ENCODE peak calls at places on chromosomes 16 and 17, in seven cellular contexts. One of them, this sample, is unnamed.

GRCh38 chr16:66610111-66610820 is 5.8 kb downstream of the CMTM3 start:
- DNase-seq in GM23248: no peak
- DNase-seq in mammary epithelial cell: no peak
- DNase-seq in HCT116: no peak
- DNase-seq in mesendoderm: no peak
- DNase-seq in ovary: no peak
- DNase-seq in right lobe of liver: no peak
- DNase-seq in this sample: no peak

GRCh38 chr17:32912218-32912897 is 15.6 kb upstream of the TMEM98 start:
- DNase-seq in right lobe of liver: peak; percentile 69
- DNase-seq in ovary: peak; percentile 68
- DNase-seq in HCT116: no peak
- DNase-seq in mesendoderm: peak; percentile 72
- DNase-seq in mammary epithelial cell: no peak
- DNase-seq in GM23248: peak; percentile 93
- DNase-seq in this sample: peak; percentile 83

GRCh38 chr16:84641643-84642358 is 6.5 kb upstream of the KLHL36 start:
- DNase-seq in right lobe of liver: no peak
- DNase-seq in GM23248: no peak
- DNase-seq in mammary epithelial cell: no peak
- DNase-seq in HCT116: no peak
- DNase-seq in ovary: no peak
- DNase-seq in mesendoderm: no peak
- DNase-seq in this sample: no peak

GRCh38 chr16:55146939-55147338 is 177.1 kb upstream of the IRX6 start:
- DNase-seq in mesendoderm: no peak
- DNase-seq in mammary epithelial cell: no peak
- DNase-seq in HCT116: no peak
- DNase-seq in GM23248: no peak
- DNase-seq in right lobe of liver: no peak
- DNase-seq in ovary: no peak
- DNase-seq in this sample: no peak

GRCh38 chr16:10756574-10756973 is 12.9 kb downstream of the NUBP1 start:
- DNase-seq in right lobe of liver: no peak
- DNase-seq in ovary: no peak
- DNase-seq in mesendoderm: no peak
- DNase-seq in mammary epithelial cell: no peak
- DNase-seq in GM23248: no peak
- DNase-seq in HCT116: no peak
- DNase-seq in this sample: no peak

GRCh38 chr16:83574388-83574787 is 233.4 kb upstream of the HSBP1 start:
- DNase-seq in mammary epithelial cell: peak; percentile 95
- DNase-seq in HCT116: peak; percentile 13
- DNase-seq in GM23248: peak; percentile 97
- DNase-seq in mesendoderm: peak; percentile 87
- DNase-seq in ovary: no peak
- DNase-seq in right lobe of liver: no peak
- DNase-seq in this sample: no peak

GRCh38 chr17:48954300-48954755 is 9.7 kb upstream of the SNF8 start:
- DNase-seq in mammary epithelial cell: no peak
- DNase-seq in GM23248: peak; percentile 69
- DNase-seq in ovary: no peak
- DNase-seq in mesendoderm: peak; percentile 78
- DNase-seq in HCT116: peak; percentile 69
- DNase-seq in right lobe of liver: no peak
- DNase-seq in this sample: no peak

GRCh38 chr17:31152271-31152670 is 57.5 kb downstream of the NF1 start:
- DNase-seq in mesendoderm: no peak
- DNase-seq in HCT116: no peak
- DNase-seq in mammary epithelial cell: no peak
- DNase-seq in GM23248: no peak
- DNase-seq in ovary: no peak
- DNase-seq in right lobe of liver: no peak
- DNase-seq in this sample: no peak

GRCh38 chr17:74963656-74964055 is 8.9 kb downstream of the HID1 start:
- DNase-seq in HCT116: no peak
- DNase-seq in mesendoderm: peak; percentile 23
- DNase-seq in GM23248: no peak
- DNase-seq in right lobe of liver: no peak
- DNase-seq in ovary: no peak
- DNase-seq in mammary epithelial cell: no peak
- DNase-seq in this sample: no peak

GRCh38 chr17:74964988-74965622 is 7.5 kb downstream of the HID1 start:
- DNase-seq in GM23248: no peak
- DNase-seq in right lobe of liver: no peak
- DNase-seq in mammary epithelial cell: peak; percentile 25
- DNase-seq in ovary: no peak
- DNase-seq in mesendoderm: no peak
- DNase-seq in HCT116: no peak
- DNase-seq in this sample: no peak

GRCh38 chr17:74962622-74963394 is 9.8 kb downstream of the HID1 start:
- DNase-seq in mesendoderm: no peak
- DNase-seq in GM23248: no peak
- DNase-seq in mammary epithelial cell: no peak
- DNase-seq in ovary: no peak
- DNase-seq in HCT116: no peak
- DNase-seq in right lobe of liver: no peak
- DNase-seq in this sample: no peak

GRCh38 chr17:74961657-74962360 is 10.8 kb downstream of the HID1 start:
- DNase-seq in right lobe of liver: peak; percentile 86
- DNase-seq in mammary epithelial cell: peak; percentile 71
- DNase-seq in mesendoderm: peak; percentile 90
- DNase-seq in GM23248: peak; percentile 92
- DNase-seq in ovary: peak; percentile 90
- DNase-seq in HCT116: peak; percentile 80
- DNase-seq in this sample: peak; percentile 81

GRCh38 chr17:74964246-74964761 is 8.3 kb downstream of the HID1 start:
- DNase-seq in right lobe of liver: no peak
- DNase-seq in mesendoderm: no peak
- DNase-seq in ovary: no peak
- DNase-seq in GM23248: no peak
- DNase-seq in mammary epithelial cell: no peak
- DNase-seq in HCT116: no peak
- DNase-seq in this sample: no peak
- H3K27ac ChIP-seq in right lobe of liver: no peak overlapping the region
- H3K27ac ChIP-seq in mesendoderm: no peak overlapping the region
- H3K27ac ChIP-seq in ovary: no peak overlapping the region
- H3K27ac ChIP-seq in GM23248: no peak overlapping the region
- H3K27ac ChIP-seq in mammary epithelial cell: no peak overlapping the region
- H3K27ac ChIP-seq in HCT116: no peak overlapping the region
- H3K27ac ChIP-seq in this sample: no peak overlapping the region

DNA sequence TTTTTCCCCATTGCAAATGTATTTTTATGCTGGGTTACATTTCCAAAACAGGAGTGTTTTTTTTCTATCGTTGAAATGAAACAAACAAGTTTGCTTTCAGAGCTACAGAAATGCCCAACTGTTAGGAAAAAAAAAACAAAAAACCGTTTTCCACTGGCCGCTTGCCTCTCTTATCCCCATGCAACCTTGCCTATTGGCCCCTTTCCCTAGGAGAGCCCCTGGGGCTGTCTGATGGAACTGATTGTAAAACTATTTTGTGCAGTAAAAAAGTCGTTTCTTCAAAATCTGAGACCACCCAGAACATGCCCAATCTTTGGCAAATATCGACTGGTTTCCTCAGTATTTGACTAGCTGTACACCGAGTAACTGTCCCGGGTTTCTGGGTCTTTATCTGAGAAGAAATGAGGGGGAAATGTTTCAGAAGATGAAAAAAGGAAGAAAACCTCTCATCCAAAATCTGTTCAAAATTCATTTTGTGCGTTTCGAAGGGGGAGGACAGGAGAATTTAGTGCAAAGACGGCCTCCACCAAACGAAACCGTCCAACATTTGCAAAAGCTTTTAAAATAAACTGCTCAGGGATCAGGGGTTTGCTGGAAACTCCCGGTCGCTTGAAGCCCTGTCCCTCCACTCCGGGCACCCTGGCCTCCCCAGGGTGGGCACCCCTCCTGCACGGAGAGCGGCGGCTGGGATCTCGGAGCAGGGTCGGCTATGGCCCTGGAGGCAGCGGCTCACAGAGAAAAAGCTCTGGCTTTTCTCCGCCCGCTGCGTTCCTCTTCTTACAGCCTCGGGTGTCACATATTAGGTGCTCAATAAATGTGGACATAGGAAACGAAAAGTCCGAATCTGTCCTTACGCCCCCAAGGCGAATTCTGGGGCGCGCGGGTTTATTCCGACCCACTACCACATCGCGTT is 1.0 kb upstream of the GNAO1 start:
- DNase-seq in GM23248: peak; percentile 13
- DNase-seq in HCT116: no peak
- DNase-seq in mesendoderm: peak; percentile 26
- DNase-seq in ovary: no peak
- DNase-seq in mammary epithelial cell: no peak
- DNase-seq in right lobe of liver: peak; percentile 55
- DNase-seq in this sample: no peak
- H3K4me3 ChIP-seq in GM23248: peak overlapping the region; percentile 64
- H3K4me3 ChIP-seq in HCT116: no peak overlapping the region
- H3K4me3 ChIP-seq in mesendoderm: peak overlapping the region; percentile 24
- H3K4me3 ChIP-seq in ovary: peak overlapping the region; percentile 73
- H3K4me3 ChIP-seq in mammary epithelial cell: peak overlapping the region; percentile 3
- H3K4me3 ChIP-seq in right lobe of liver: peak overlapping the region; percentile 58
- H3K4me3 ChIP-seq in this sample: peak overlapping the region; percentile 4

GRCh38 chr17:16492613-16493290 is 759 bp upstream of the LRRC75A start:
- DNase-seq in mesendoderm: no peak
- DNase-seq in GM23248: no peak
- DNase-seq in mammary epithelial cell: no peak
- DNase-seq in HCT116: no peak
- DNase-seq in right lobe of liver: no peak
- DNase-seq in ovary: no peak
- DNase-seq in this sample: no peak
- H3K27ac ChIP-seq in mesendoderm: no peak overlapping the region
- H3K27ac ChIP-seq in GM23248: no peak overlapping the region
- H3K27ac ChIP-seq in mammary epithelial cell: no peak overlapping the region
- H3K27ac ChIP-seq in HCT116: no peak overlapping the region
- H3K27ac ChIP-seq in right lobe of liver: no peak overlapping the region
- H3K27ac ChIP-seq in ovary: peak overlapping the region; percentile 56
- H3K27ac ChIP-seq in this sample: no peak overlapping the region

DNA sequence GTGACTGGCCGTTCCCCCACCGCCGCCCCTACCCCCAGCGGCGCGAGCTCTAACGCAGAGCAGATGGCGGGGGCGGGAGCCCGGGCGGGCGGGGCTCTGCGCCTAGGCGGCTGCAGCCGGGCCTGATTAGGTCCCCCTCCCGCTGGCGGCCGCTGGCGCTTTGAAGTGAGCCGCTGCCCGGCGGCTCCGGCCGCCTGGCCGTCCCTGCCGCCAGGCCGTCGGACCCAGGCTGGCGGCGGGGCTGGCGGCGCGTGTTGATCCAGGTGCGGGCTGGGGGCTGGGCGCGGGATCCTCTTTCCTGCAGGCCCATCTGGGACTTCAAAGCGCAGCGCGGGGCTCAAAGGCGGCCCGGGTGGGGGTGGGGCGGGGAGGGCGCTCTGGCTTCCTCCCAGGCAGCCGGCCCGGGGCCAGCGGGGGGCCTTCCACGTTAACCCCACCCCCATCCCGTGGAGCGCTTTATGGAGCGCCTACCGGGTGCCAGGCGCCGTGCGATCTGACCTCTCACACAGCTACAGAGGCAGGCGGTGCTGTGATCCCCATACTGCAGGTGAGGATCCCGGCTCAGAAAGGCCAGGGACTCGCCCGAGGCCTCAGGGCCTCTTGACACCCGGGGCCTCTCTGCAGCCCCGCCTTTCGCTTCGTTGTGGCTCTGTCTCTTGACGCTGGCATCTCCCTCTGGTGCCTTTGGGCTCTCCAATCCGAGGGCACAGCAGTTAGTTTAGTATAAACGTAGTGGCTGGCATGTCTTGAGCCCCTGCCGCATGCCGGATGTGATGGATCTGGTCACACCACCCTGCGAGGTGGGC is 80.0 kb upstream of the NKD1 start:
- DNase-seq in right lobe of liver: peak; percentile 44
- DNase-seq in ovary: peak; percentile 40
- DNase-seq in mammary epithelial cell: no peak
- DNase-seq in GM23248: peak; percentile 24
- DNase-seq in HCT116: no peak
- DNase-seq in mesendoderm: peak; percentile 79
- DNase-seq in this sample: no peak
- H3K4me3 ChIP-seq in right lobe of liver: peak overlapping the region; percentile 4
- H3K4me3 ChIP-seq in ovary: peak overlapping the region; percentile 0
- H3K4me3 ChIP-seq in mammary epithelial cell: no peak overlapping the region
- H3K4me3 ChIP-seq in GM23248: peak overlapping the region; percentile 42
- H3K4me3 ChIP-seq in HCT116: peak overlapping the region; percentile 48
- H3K4me3 ChIP-seq in mesendoderm: no peak overlapping the region
- H3K4me3 ChIP-seq in this sample: no peak overlapping the region

GRCh38 chr17:74206332-74206818 is 2.9 kb downstream of the RPL38 start:
- DNase-seq in ovary: no peak
- DNase-seq in mammary epithelial cell: no peak
- DNase-seq in GM23248: no peak
- DNase-seq in HCT116: no peak
- DNase-seq in mesendoderm: peak; percentile 31
- DNase-seq in right lobe of liver: no peak
- DNase-seq in this sample: no peak
- H3K27ac ChIP-seq in ovary: no peak overlapping the region
- H3K27ac ChIP-seq in mammary epithelial cell: no peak overlapping the region
- H3K27ac ChIP-seq in GM23248: no peak overlapping the region
- H3K27ac ChIP-seq in HCT116: peak overlapping the region; percentile 3
- H3K27ac ChIP-seq in mesendoderm: no peak overlapping the region
- H3K27ac ChIP-seq in right lobe of liver: no peak overlapping the region
- H3K27ac ChIP-seq in this sample: no peak overlapping the region

GRCh38 chr16:1874854-1875253 is 2.9 kb upstream of the MEIOB start:
- DNase-seq in ovary: no peak
- DNase-seq in mammary epithelial cell: no peak
- DNase-seq in GM23248: no peak
- DNase-seq in mesendoderm: no peak
- DNase-seq in right lobe of liver: peak; percentile 77
- DNase-seq in HCT116: no peak
- DNase-seq in this sample: no peak
- H3K4me3 ChIP-seq in ovary: no peak overlapping the region
- H3K4me3 ChIP-seq in mammary epithelial cell: no peak overlapping the region
- H3K4me3 ChIP-seq in GM23248: no peak overlapping the region
- H3K4me3 ChIP-seq in mesendoderm: no peak overlapping the region
- H3K4me3 ChIP-seq in right lobe of liver: no peak overlapping the region
- H3K4me3 ChIP-seq in HCT116: no peak overlapping the region
- H3K4me3 ChIP-seq in this sample: no peak overlapping the region

GRCh38 chr16:17231972-17232371 is 238.8 kb downstream of the XYLT1 start:
- DNase-seq in ovary: no peak
- DNase-seq in GM23248: no peak
- DNase-seq in mammary epithelial cell: no peak
- DNase-seq in right lobe of liver: no peak
- DNase-seq in mesendoderm: no peak
- DNase-seq in HCT116: no peak
- DNase-seq in this sample: no peak
- H3K27ac ChIP-seq in ovary: no peak overlapping the region
- H3K27ac ChIP-seq in GM23248: no peak overlapping the region
- H3K27ac ChIP-seq in mammary epithelial cell: no peak overlapping the region
- H3K27ac ChIP-seq in right lobe of liver: no peak overlapping the region
- H3K27ac ChIP-seq in mesendoderm: no peak overlapping the region
- H3K27ac ChIP-seq in HCT116: no peak overlapping the region
- H3K27ac ChIP-seq in this sample: no peak overlapping the region